ENCODE peak calls at places on chromosomes 7 and 10, in five cellular contexts. One of them, this sample, is unnamed.

GRCh38 chr10:73096041-73096451 is 620 bp downstream of the P4HA1 start:
- DNase-seq in transverse colon: peak; percentile 74
- DNase-seq in GM23338: peak; percentile 85
- DNase-seq in cardiac muscle cell: peak; percentile 82
- DNase-seq in aorta: peak; percentile 87
- DNase-seq in this sample: peak; percentile 86

GRCh38 chr7:22447759-22448158 is 52.2 kb downstream of the STEAP1B start:
- DNase-seq in cardiac muscle cell: no peak
- DNase-seq in transverse colon: no peak
- DNase-seq in GM23338: no peak
- DNase-seq in aorta: no peak
- DNase-seq in this sample: no peak

GRCh38 chr7:137940656-137941518 is 61.0 kb downstream of the CREB3L2 start:
- DNase-seq in aorta: no peak
- DNase-seq in cardiac muscle cell: peak; percentile 91
- DNase-seq in GM23338: no peak
- DNase-seq in transverse colon: peak; percentile 25
- DNase-seq in this sample: no peak

GRCh38 chr10:7410800-7411670 is at the start of gene SFMBT2:
- DNase-seq in GM23338: peak; percentile 91
- DNase-seq in transverse colon: peak; percentile 59
- DNase-seq in aorta: peak; percentile 84
- DNase-seq in cardiac muscle cell: peak; percentile 76
- DNase-seq in this sample: peak; percentile 46

GRCh38 chr10:110445871-110446270 is 51.8 kb upstream of the DUSP5 start:
- DNase-seq in GM23338: no peak
- DNase-seq in cardiac muscle cell: no peak
- DNase-seq in transverse colon: no peak
- DNase-seq in aorta: no peak
- DNase-seq in this sample: no peak

GRCh38 chr7:17849504-17849903 is 90.8 kb downstream of the SNX13 start:
- DNase-seq in transverse colon: no peak
- DNase-seq in GM23338: no peak
- DNase-seq in aorta: no peak
- DNase-seq in cardiac muscle cell: peak; percentile 41
- DNase-seq in this sample: no peak

GRCh38 chr7:75546272-75547015 is 54.3 kb downstream of the SPDYE5 start:
- DNase-seq in transverse colon: no peak
- DNase-seq in aorta: peak; percentile 27
- DNase-seq in GM23338: no peak
- DNase-seq in cardiac muscle cell: no peak
- DNase-seq in this sample: peak; percentile 3

GRCh38 chr7:1812693-1813393 is 142.8 kb downstream of the ELFN1 start:
- DNase-seq in GM23338: no peak
- DNase-seq in transverse colon: no peak
- DNase-seq in cardiac muscle cell: no peak
- DNase-seq in aorta: peak; percentile 71
- DNase-seq in this sample: no peak

GRCh38 chr10:78624791-78625190 is 444.0 kb upstream of the ZMIZ1 start:
- DNase-seq in cardiac muscle cell: no peak
- DNase-seq in aorta: no peak
- DNase-seq in GM23338: no peak
- DNase-seq in transverse colon: no peak
- DNase-seq in this sample: no peak

GRCh38 chr10:101113890-101114403 is 17.2 kb upstream of the TLX1 start:
- DNase-seq in cardiac muscle cell: no peak
- DNase-seq in aorta: no peak
- DNase-seq in transverse colon: no peak
- DNase-seq in GM23338: no peak
- DNase-seq in this sample: no peak

GRCh38 chr7:28500143-28500542 is 87.8 kb downstream of the CREB5 start:
- DNase-seq in GM23338: no peak
- DNase-seq in transverse colon: no peak
- DNase-seq in cardiac muscle cell: no peak
- DNase-seq in aorta: no peak
- DNase-seq in this sample: no peak

GRCh38 chr10:86757110-86757790 is 831 bp downstream of the BMPR1A start:
- DNase-seq in transverse colon: peak; percentile 46
- DNase-seq in aorta: peak; percentile 84
- DNase-seq in GM23338: peak; percentile 50
- DNase-seq in cardiac muscle cell: peak; percentile 71
- DNase-seq in this sample: peak; percentile 26

GRCh38 chr10:86755740-86756510 is 494 bp upstream of the BMPR1A start:
- DNase-seq in transverse colon: peak; percentile 93
- DNase-seq in aorta: peak; percentile 97
- DNase-seq in GM23338: peak; percentile 96
- DNase-seq in cardiac muscle cell: peak; percentile 87
- DNase-seq in this sample: peak; percentile 90

GRCh38 chr10:86756511-86757109 is at the start of gene BMPR1A:
- DNase-seq in cardiac muscle cell: peak; percentile 96
- DNase-seq in GM23338: peak; percentile 63
- DNase-seq in aorta: no peak
- DNase-seq in transverse colon: no peak
- DNase-seq in this sample: peak; percentile 98

GRCh38 chr10:86758231-86759072 is 2.0 kb downstream of the BMPR1A start:
- DNase-seq in aorta: no peak
- DNase-seq in transverse colon: no peak
- DNase-seq in cardiac muscle cell: peak; percentile 40
- DNase-seq in GM23338: peak; percentile 56
- DNase-seq in this sample: no peak

DNA sequence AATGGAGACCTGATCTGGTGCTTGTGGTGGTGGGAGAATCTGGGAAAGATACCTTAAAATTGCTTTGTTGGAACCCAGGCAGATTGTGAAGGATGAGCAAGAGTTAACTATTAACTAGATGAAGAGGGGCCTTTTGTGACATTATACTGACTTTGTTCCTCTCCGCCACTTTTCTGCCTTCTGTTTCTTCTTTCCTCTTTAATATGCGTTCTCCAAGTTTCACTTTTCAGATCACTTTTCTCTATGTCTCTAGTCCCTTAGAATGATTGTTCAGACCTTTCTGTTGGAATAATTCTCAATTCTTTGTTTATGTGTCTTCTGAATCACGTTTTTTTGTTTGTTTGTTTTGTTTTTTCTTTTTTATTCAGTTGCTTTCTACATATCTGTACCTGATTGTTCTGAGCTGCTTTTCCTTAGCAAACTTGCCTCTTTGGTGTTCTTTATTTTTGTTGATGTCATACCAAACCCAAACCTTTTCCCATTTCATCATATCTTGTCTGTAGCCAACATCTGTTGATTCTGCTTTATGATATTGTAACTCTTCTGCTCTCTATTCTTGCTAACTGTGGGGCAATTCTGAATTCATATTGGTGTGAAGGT is 2.8 kb downstream of the BMPR1A start:
- DNase-seq in transverse colon: no peak
- DNase-seq in aorta: no peak
- DNase-seq in GM23338: no peak
- DNase-seq in cardiac muscle cell: peak; percentile 15
- DNase-seq in this sample: no peak
- H3K27ac ChIP-seq in transverse colon: peak overlapping the region; percentile 99
- H3K27ac ChIP-seq in aorta: no peak overlapping the region
- H3K27ac ChIP-seq in GM23338: peak overlapping the region; percentile 52
- H3K27ac ChIP-seq in cardiac muscle cell: peak overlapping the region; percentile 100
- H3K27ac ChIP-seq in this sample: no peak overlapping the region

GRCh38 chr10:72011016-72011415 is 46.8 kb downstream of the CHST3 start:
- DNase-seq in cardiac muscle cell: no peak
- DNase-seq in aorta: no peak
- DNase-seq in GM23338: no peak
- DNase-seq in transverse colon: no peak
- DNase-seq in this sample: no peak
- H3K36me3 ChIP-seq in cardiac muscle cell: no peaks in the 10 kb centered on the region
- H3K36me3 ChIP-seq in aorta: no peaks in the 10 kb centered on the region
- H3K36me3 ChIP-seq in GM23338: no peaks in the 10 kb centered on the region
- H3K36me3 ChIP-seq in transverse colon: no peaks in the 10 kb centered on the region
- H3K36me3 ChIP-seq in this sample: no peaks in the 10 kb centered on the region

GRCh38 chr10:103584216-103585010 is 90.9 kb downstream of the NEURL1 start:
- DNase-seq in GM23338: peak; percentile 69
- DNase-seq in transverse colon: no peak
- DNase-seq in cardiac muscle cell: peak; percentile 38
- DNase-seq in aorta: no peak
- DNase-seq in this sample: no peak
- H3K27ac ChIP-seq in GM23338: no peak overlapping the region
- H3K27ac ChIP-seq in transverse colon: no peak overlapping the region
- H3K27ac ChIP-seq in cardiac muscle cell: no peak overlapping the region
- H3K27ac ChIP-seq in aorta: no peak overlapping the region
- H3K27ac ChIP-seq in this sample: no peak overlapping the region

DNA sequence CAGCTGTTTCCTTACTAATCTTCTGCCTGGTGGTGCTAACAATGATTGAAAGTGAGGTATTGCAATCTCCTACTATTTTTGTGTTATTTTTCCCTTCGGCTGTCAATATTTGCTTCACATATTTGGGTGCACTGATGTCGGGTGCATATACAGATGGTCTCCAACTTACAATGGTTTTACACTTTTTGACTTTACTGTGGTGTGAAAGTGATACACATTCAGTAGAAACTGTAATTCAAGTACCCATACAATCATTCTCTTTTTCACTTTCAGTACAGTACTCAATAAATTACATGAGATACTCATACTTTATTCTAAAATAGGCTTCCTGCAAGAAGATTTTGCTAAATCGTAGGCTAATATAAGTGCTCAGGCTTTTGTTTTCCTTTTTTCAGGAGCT is 73.2 kb downstream of the RNF216 start:
- DNase-seq in cardiac muscle cell: no peak
- DNase-seq in GM23338: no peak
- DNase-seq in aorta: no peak
- DNase-seq in transverse colon: no peak
- DNase-seq in this sample: no peak
- H3K36me3 ChIP-seq in cardiac muscle cell: peaks cover 42% of the 10 kb centered on the region
- H3K36me3 ChIP-seq in GM23338: peaks cover 10% of the 10 kb centered on the region
- H3K36me3 ChIP-seq in aorta: no peaks in the 10 kb centered on the region
- H3K36me3 ChIP-seq in transverse colon: peaks cover 26% of the 10 kb centered on the region
- H3K36me3 ChIP-seq in this sample: peaks cover 41% of the 10 kb centered on the region

DNA sequence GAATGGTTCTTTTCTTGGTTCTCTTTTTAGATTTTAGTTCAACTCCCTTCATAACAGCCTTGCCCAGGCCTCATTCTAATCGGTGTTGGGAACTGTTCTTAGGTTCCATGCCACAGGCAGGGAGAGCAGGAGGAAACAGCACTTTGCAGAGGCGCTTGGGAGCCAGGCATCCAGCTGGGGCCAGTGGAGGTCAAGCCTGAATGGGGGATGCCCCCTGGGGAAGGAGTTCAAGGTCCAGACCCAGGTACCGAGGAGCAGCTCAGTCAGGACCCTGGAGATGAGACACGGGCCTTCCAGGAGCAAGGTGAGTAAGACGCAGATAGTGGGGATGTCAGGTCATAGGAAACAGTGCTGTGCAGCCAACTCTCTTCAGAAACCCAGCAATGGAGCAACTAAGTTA is 4.5 kb downstream of the ZSCAN25 start:
- DNase-seq in cardiac muscle cell: no peak
- DNase-seq in transverse colon: no peak
- DNase-seq in GM23338: no peak
- DNase-seq in aorta: no peak
- DNase-seq in this sample: no peak
- H3K27ac ChIP-seq in cardiac muscle cell: no peak overlapping the region
- H3K27ac ChIP-seq in transverse colon: no peak overlapping the region
- H3K27ac ChIP-seq in GM23338: no peak overlapping the region
- H3K27ac ChIP-seq in aorta: no peak overlapping the region
- H3K27ac ChIP-seq in this sample: no peak overlapping the region

GRCh38 chr10:68364101-68364886 is 31.6 kb upstream of the PBLD start:
- DNase-seq in aorta: no peak
- DNase-seq in GM23338: no peak
- DNase-seq in transverse colon: no peak
- DNase-seq in cardiac muscle cell: no peak
- DNase-seq in this sample: no peak

GRCh38 chr10:68366600-68366999 is 33.9 kb upstream of the PBLD start:
- DNase-seq in aorta: no peak
- DNase-seq in transverse colon: no peak
- DNase-seq in cardiac muscle cell: no peak
- DNase-seq in GM23338: no peak
- DNase-seq in this sample: no peak

GRCh38 chr10:68371604-68372003 is 35.5 kb downstream of the RUFY2 start:
- DNase-seq in cardiac muscle cell: no peak
- DNase-seq in GM23338: no peak
- DNase-seq in transverse colon: no peak
- DNase-seq in aorta: no peak
- DNase-seq in this sample: no peak

GRCh38 chr10:68365611-68366010 is 32.9 kb upstream of the PBLD start:
- DNase-seq in aorta: no peak
- DNase-seq in GM23338: no peak
- DNase-seq in cardiac muscle cell: no peak
- DNase-seq in transverse colon: no peak
- DNase-seq in this sample: no peak

GRCh38 chr10:68367121-68367520 is 34.4 kb upstream of the PBLD start:
- DNase-seq in GM23338: no peak
- DNase-seq in transverse colon: no peak
- DNase-seq in aorta: no peak
- DNase-seq in cardiac muscle cell: peak; percentile 21
- DNase-seq in this sample: no peak
- H3K36me3 ChIP-seq in GM23338: peaks cover 9% of the 10 kb centered on the region
- H3K36me3 ChIP-seq in transverse colon: peaks cover 38% of the 10 kb centered on the region
- H3K36me3 ChIP-seq in aorta: peaks cover 5% of the 10 kb centered on the region
- H3K36me3 ChIP-seq in cardiac muscle cell: peaks cover 27% of the 10 kb centered on the region
- H3K36me3 ChIP-seq in this sample: peaks cover 25% of the 10 kb centered on the region

GRCh38 chr10:114626841-114627240 is 31.2 kb downstream of the ABLIM1 start:
- DNase-seq in transverse colon: no peak
- DNase-seq in GM23338: no peak
- DNase-seq in cardiac muscle cell: no peak
- DNase-seq in aorta: no peak
- DNase-seq in this sample: no peak
- H3K27ac ChIP-seq in transverse colon: no peak overlapping the region
- H3K27ac ChIP-seq in GM23338: no peak overlapping the region
- H3K27ac ChIP-seq in cardiac muscle cell: no peak overlapping the region
- H3K27ac ChIP-seq in aorta: no peak overlapping the region
- H3K27ac ChIP-seq in this sample: no peak overlapping the region

GRCh38 chr10:97384641-97385040 is 16.5 kb downstream of the RRP12 start:
- DNase-seq in aorta: no peak
- DNase-seq in GM23338: no peak
- DNase-seq in transverse colon: no peak
- DNase-seq in cardiac muscle cell: no peak
- DNase-seq in this sample: no peak
- H3K36me3 ChIP-seq in aorta: no peaks in the 10 kb centered on the region
- H3K36me3 ChIP-seq in GM23338: peaks cover 20% of the 10 kb centered on the region
- H3K36me3 ChIP-seq in transverse colon: peaks cover 7% of the 10 kb centered on the region
- H3K36me3 ChIP-seq in cardiac muscle cell: no peaks in the 10 kb centered on the region
- H3K36me3 ChIP-seq in this sample: no peaks in the 10 kb centered on the region

GRCh38 chr7:73483171-73483570 is 38.9 kb downstream of the BAZ1B start:
- DNase-seq in cardiac muscle cell: no peak
- DNase-seq in transverse colon: no peak
- DNase-seq in GM23338: no peak
- DNase-seq in aorta: no peak
- DNase-seq in this sample: no peak
- H3K27ac ChIP-seq in cardiac muscle cell: peak overlapping the region; percentile 54
- H3K27ac ChIP-seq in transverse colon: no peak overlapping the region
- H3K27ac ChIP-seq in GM23338: no peak overlapping the region
- H3K27ac ChIP-seq in aorta: no peak overlapping the region
- H3K27ac ChIP-seq in this sample: no peak overlapping the region